ENCODE peak calls at places on chromosomes 3 and 15, in five cellular contexts. One of them, this sample, is unnamed.

GRCh38 chr15:99823346-99823745 is 90.1 kb upstream of the LYSMD4 start:
- DNase-seq in A549: no peak
- DNase-seq in K562: no peak
- DNase-seq in GM12878: no peak
- DNase-seq in HepG2: no peak
- DNase-seq in this sample: no peak

GRCh38 chr3:16906679-16907078 is 21.9 kb downstream of the PLCL2 start:
- DNase-seq in A549: no peak
- DNase-seq in K562: no peak
- DNase-seq in GM12878: no peak
- DNase-seq in HepG2: no peak
- DNase-seq in this sample: no peak

GRCh38 chr3:65483475-65483874 is 555.2 kb downstream of the MAGI1 start:
- DNase-seq in A549: no peak
- DNase-seq in K562: no peak
- DNase-seq in GM12878: no peak
- DNase-seq in HepG2: no peak
- DNase-seq in this sample: peak

GRCh38 chr3:141913150-141913811 is 36.8 kb downstream of the ATP1B3 start:
- DNase-seq in A549: peak
- DNase-seq in K562: peak
- DNase-seq in GM12878: peak
- DNase-seq in HepG2: peak
- DNase-seq in this sample: peak

GRCh38 chr3:126212629-126213375 is 32.4 kb upstream of the ALDH1L1 start:
- DNase-seq in A549: peak
- DNase-seq in K562: no peak
- DNase-seq in GM12878: no peak
- DNase-seq in HepG2: peak
- DNase-seq in this sample: peak

GRCh38 chr3:188234172-188234571 is 80.2 kb downstream of the LPP start:
- DNase-seq in A549: no peak
- DNase-seq in K562: no peak
- DNase-seq in GM12878: no peak
- DNase-seq in HepG2: no peak
- DNase-seq in this sample: no peak

GRCh38 chr3:38636881-38637280 is 12.6 kb downstream of the SCN5A start:
- DNase-seq in A549: no peak
- DNase-seq in K562: no peak
- DNase-seq in GM12878: no peak
- DNase-seq in HepG2: no peak
- DNase-seq in this sample: no peak

GRCh38 chr15:67916565-67916964 is 76.7 kb upstream of the RNU6-1 start:
- DNase-seq in A549: no peak
- DNase-seq in K562: no peak
- DNase-seq in GM12878: no peak
- DNase-seq in HepG2: no peak
- DNase-seq in this sample: no peak

GRCh38 chr15:40721716-40722115 is 26.7 kb downstream of the RAD51 start:
- DNase-seq in A549: no peak
- DNase-seq in K562: no peak
- DNase-seq in GM12878: no peak
- DNase-seq in HepG2: no peak
- DNase-seq in this sample: no peak

GRCh38 chr3:73868688-73869315 is 244.1 kb upstream of the PDZRN3 start:
- DNase-seq in A549: peak
- DNase-seq in K562: no peak
- DNase-seq in GM12878: no peak
- DNase-seq in HepG2: peak
- DNase-seq in this sample: peak

GRCh38 chr15:91942676-91943417 is 89.3 kb downstream of the SLCO3A1 start:
- DNase-seq in A549: peak
- DNase-seq in K562: no peak
- DNase-seq in GM12878: no peak
- DNase-seq in HepG2: peak
- DNase-seq in this sample: no peak

GRCh38 chr3:194205675-194206133 is 69.8 kb downstream of the HES1 start:
- DNase-seq in A549: no peak
- DNase-seq in K562: no peak
- DNase-seq in GM12878: no peak
- DNase-seq in HepG2: no peak
- DNase-seq in this sample: peak

GRCh38 chr15:22903961-22904534 is 65.6 kb downstream of the NIPA2 start:
- DNase-seq in A549: no peak
- DNase-seq in K562: no peak
- DNase-seq in GM12878: no peak
- DNase-seq in HepG2: no peak
- DNase-seq in this sample: no peak

GRCh38 chr15:89760303-89761008 is 9.4 kb upstream of the MESP1 start:
- DNase-seq in A549: peak
- DNase-seq in K562: peak
- DNase-seq in GM12878: no peak
- DNase-seq in HepG2: peak
- DNase-seq in this sample: peak

GRCh38 chr3:157527471-157527881 is 24.3 kb upstream of the VEPH1 start:
- DNase-seq in A549: no peak
- DNase-seq in K562: no peak
- DNase-seq in GM12878: no peak
- DNase-seq in HepG2: no peak
- DNase-seq in this sample: no peak

GRCh38 chr3:149235599-149236424 is 14.2 kb upstream of the CP start:
- DNase-seq in A549: no peak
- DNase-seq in K562: no peak
- DNase-seq in GM12878: no peak
- DNase-seq in HepG2: peak
- DNase-seq in this sample: no peak

GRCh38 chr3:149234671-149235245 is 13.1 kb upstream of the CP start:
- DNase-seq in A549: no peak
- DNase-seq in K562: peak
- DNase-seq in GM12878: no peak
- DNase-seq in HepG2: no peak
- DNase-seq in this sample: no peak

GRCh38 chr3:149243540-149243939 is 21.9 kb upstream of the CP start:
- DNase-seq in A549: no peak
- DNase-seq in K562: no peak
- DNase-seq in GM12878: no peak
- DNase-seq in HepG2: no peak
- DNase-seq in this sample: no peak

DNA sequence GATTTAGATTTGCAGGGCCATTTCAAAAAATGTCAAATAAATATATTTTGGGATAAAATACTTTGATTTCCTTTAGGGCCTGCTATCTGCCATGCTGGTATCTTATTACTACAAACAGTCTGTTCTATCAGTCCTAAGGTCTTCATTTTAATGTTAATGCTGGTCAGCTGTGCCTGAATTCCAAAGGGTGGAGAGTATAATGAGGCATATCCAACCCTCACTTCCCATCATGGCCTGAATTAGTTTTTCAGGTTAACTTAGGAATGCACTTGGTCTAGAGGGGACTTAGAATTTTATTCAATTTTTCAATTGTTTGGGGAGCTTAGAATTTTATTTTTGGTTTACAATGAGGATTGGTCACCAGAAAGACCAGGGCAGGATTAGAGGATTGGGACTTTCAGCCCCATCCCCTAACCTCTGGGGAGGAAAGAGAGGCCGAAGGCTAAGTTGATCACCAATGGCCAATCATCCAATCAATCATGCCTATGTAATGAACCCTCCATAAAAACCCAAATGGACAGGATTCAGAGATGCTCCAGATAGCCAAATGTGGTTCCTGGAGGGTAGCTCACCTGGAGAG is 17.8 kb upstream of the CP start:
- DNase-seq in A549: no peak
- DNase-seq in K562: no peak
- DNase-seq in GM12878: no peak
- DNase-seq in HepG2: no peak
- DNase-seq in this sample: peak
- TF ChIP-seq JUNB in A549: no peak
- TF ChIP-seq JUNB in K562: no peak
- TF ChIP-seq JUNB in GM12878: no peak
- TF ChIP-seq JUNB in HepG2: no peak
- TF ChIP-seq JUNB in this sample: no peak

DNA sequence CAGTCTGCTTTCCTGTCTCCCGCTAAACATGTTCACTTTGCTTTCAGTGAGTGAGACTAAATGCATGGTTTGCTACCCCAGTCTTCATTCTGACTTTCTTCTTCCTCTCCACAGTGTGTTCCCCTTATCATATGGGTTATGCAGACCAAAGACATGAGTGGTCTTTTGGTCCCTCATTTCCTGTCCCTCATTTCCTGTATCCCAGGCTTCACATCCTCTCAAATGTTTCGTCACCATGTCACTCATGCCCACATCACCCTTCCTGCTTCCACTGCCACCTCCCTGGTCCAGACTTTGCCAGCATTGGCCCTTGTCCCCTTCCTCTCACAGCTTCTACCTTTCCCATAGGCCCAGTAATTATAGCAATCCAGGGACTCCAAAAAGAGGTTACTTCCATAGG is 209.0 kb downstream of the MYRIP start:
- DNase-seq in A549: no peak
- DNase-seq in K562: no peak
- DNase-seq in GM12878: no peak
- DNase-seq in HepG2: no peak
- DNase-seq in this sample: no peak
- TF ChIP-seq JUNB in A549: no peak
- TF ChIP-seq JUNB in K562: no peak
- TF ChIP-seq JUNB in GM12878: no peak
- TF ChIP-seq JUNB in HepG2: no peak
- TF ChIP-seq JUNB in this sample: no peak

GRCh38 chr3:30835667-30836066 is 58.8 kb downstream of the GADL1 start:
- DNase-seq in A549: no peak
- DNase-seq in K562: no peak
- DNase-seq in GM12878: no peak
- DNase-seq in HepG2: no peak
- DNase-seq in this sample: no peak
- TF ChIP-seq JUNB in A549: no peak
- TF ChIP-seq JUNB in K562: no peak
- TF ChIP-seq JUNB in GM12878: no peak
- TF ChIP-seq JUNB in HepG2: no peak
- TF ChIP-seq JUNB in this sample: no peak

GRCh38 chr15:94079459-94079858 is 151.9 kb upstream of the MCTP2 start:
- DNase-seq in A549: no peak
- DNase-seq in K562: no peak
- DNase-seq in GM12878: no peak
- DNase-seq in HepG2: no peak
- DNase-seq in this sample: no peak
- TF ChIP-seq JUNB in A549: no peak
- TF ChIP-seq JUNB in K562: no peak
- TF ChIP-seq JUNB in GM12878: no peak
- TF ChIP-seq JUNB in HepG2: no peak
- TF ChIP-seq JUNB in this sample: no peak

DNA sequence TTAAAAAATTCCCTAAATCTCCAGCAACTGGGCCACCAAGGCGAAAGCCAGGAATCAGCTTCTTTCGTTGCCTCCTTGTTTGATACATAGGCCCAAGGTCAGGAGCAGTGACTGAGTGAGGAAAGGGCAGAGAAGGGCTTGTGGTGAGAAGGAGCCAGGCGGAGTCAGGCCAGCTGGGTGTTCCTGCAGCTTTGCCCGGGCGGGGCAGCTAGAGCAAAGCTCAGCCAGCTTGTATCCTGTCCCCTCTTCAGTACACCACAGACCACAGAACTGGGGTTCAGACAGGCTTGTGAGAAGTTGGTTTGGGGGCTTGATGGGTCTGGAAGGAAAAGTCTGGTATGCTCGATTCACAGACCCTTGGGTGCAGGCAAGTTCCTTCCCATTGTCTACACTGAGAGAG is 52.6 kb downstream of the CCK start:
- DNase-seq in A549: no peak
- DNase-seq in K562: no peak
- DNase-seq in GM12878: no peak
- DNase-seq in HepG2: no peak
- DNase-seq in this sample: no peak
- TF ChIP-seq JUNB in A549: no peak
- TF ChIP-seq JUNB in K562: no peak
- TF ChIP-seq JUNB in GM12878: no peak
- TF ChIP-seq JUNB in HepG2: no peak
- TF ChIP-seq JUNB in this sample: no peak

GRCh38 chr15:38072507-38073277 is 138.3 kb downstream of the TMCO5A start:
- DNase-seq in A549: peak
- DNase-seq in K562: no peak
- DNase-seq in GM12878: no peak
- DNase-seq in HepG2: peak
- DNase-seq in this sample: peak
- TF ChIP-seq JUNB in A549: no peak
- TF ChIP-seq JUNB in K562: no peak
- TF ChIP-seq JUNB in GM12878: no peak
- TF ChIP-seq JUNB in HepG2: no peak
- TF ChIP-seq JUNB in this sample: no peak

This sample was measured in GM23338.